ENCODE peak calls at places on chromosome 2, in nine cellular contexts. K, A, S, V, F, G, H, Z and P are unnamed samples.

GRCh38 chr2:224016963-224017362 is 22.1 kb downstream of the SERPINE2 start:
- DNase-seq in F (no peak), G (no peak), A (no peak), S (no peak), H (no peak), K (no peak), Z (no peak), V (no peak), P (no peak)

GRCh38 chr2:142876423-142876822 is 1.0 kb upstream of the KYNU start:
- DNase-seq in H (no peak), S (no peak), F (no peak), Z (peak), A (no peak), G (no peak), K (no peak), V (no peak), P (no peak)

GRCh38 chr2:42095923-42096408 is 48.1 kb downstream of the PKDCC start:
- DNase-seq in S (peak), G (peak), A (peak), F (peak), H (peak), Z (peak), K (peak), V (no peak), P (peak)

GRCh38 chr2:16487686-16488085 is 177.9 kb downstream of the CYRIA start:
- DNase-seq in V (no peak), K (no peak), A (no peak), G (no peak), H (no peak), Z (peak), F (peak), S (no peak), P (peak)

GRCh38 chr2:120105360-120105759 is 92.5 kb downstream of the EPB41L5 start:
- DNase-seq in H (no peak), S (no peak), F (no peak), A (no peak), Z (no peak), G (no peak), K (no peak), V (no peak), P (no peak)

GRCh38 chr2:8238521-8239230 is 443.2 kb upstream of the ID2 start:
- DNase-seq in G (no peak), A (no peak), S (no peak), H (no peak), F (no peak), K (no peak), Z (no peak), V (no peak), P (no peak)

GRCh38 chr2:4903676-4904348 is 788.4 kb upstream of the SOX11 start:
- DNase-seq in H (no peak), S (no peak), F (no peak), G (no peak), V (no peak), K (no peak), Z (no peak), A (no peak), P (no peak)

GRCh38 chr2:202036601-202037037 is 3.0 kb downstream of the FZD7 start:
- DNase-seq in A (no peak), H (no peak), Z (no peak), V (no peak), F (no peak), K (no peak), S (no peak), G (no peak), P (no peak)

GRCh38 chr2:70549064-70549710 is 4.4 kb downstream of the TGFA start:
- DNase-seq in K (no peak), A (no peak), Z (no peak), H (no peak), S (no peak), F (no peak), V (no peak), G (no peak), P (no peak)

GRCh38 chr2:240629419-240629967 is 4.2 kb downstream of the GPR35 start:
- DNase-seq in G (no peak), K (no peak), S (no peak), H (no peak), A (no peak), V (peak), Z (no peak), F (no peak), P (no peak)

GRCh38 chr2:70570041-70570661 is 16.5 kb upstream of the TGFA start:
- DNase-seq in Z (peak), K (no peak), G (no peak), F (no peak), S (no peak), V (no peak), H (no peak), A (no peak), P (no peak)

GRCh38 chr2:167212054-167212648 is 323.9 kb downstream of the XIRP2 start:
- DNase-seq in S (no peak), F (peak), H (peak), G (no peak), V (no peak), Z (peak), K (no peak), A (no peak), P (peak)

GRCh38 chr2:131034122-131035051 is 58.9 kb downstream of the FAM168B start:
- DNase-seq in K (no peak), S (no peak), A (no peak), G (no peak), V (no peak), H (peak), F (peak), Z (no peak), P (peak)

GRCh38 chr2:25787020-25787419 is 91.3 kb downstream of the ASXL2 start:
- DNase-seq in A (no peak), G (no peak), K (no peak), V (no peak), S (no peak), H (no peak), Z (no peak), F (no peak), P (no peak)

GRCh38 chr2:31404302-31404701 is 10.2 kb downstream of the XDH start:
- DNase-seq in G (no peak), Z (no peak), K (no peak), V (no peak), F (no peak), H (no peak), S (no peak), A (no peak), P (no peak)

GRCh38 chr2:43798300-43798699 is 24.5 kb downstream of the DYNC2LI1 start:
- DNase-seq in H (no peak), K (no peak), S (no peak), A (no peak), V (no peak), G (no peak), F (no peak), Z (peak), P (peak)

GRCh38 chr2:171383141-171383540 is 50.6 kb downstream of the METTL8 start:
- DNase-seq in G (no peak), F (no peak), S (no peak), A (no peak), K (no peak), V (no peak), H (no peak), Z (no peak), P (no peak)